ENCODE peak calls at places on chromosomes 1 and 21, in nine cellular contexts. One of them, this sample, is unnamed. For H3K4me1, the result is how much of the 10 kb centered on the place peaks cover.

GRCh38 chr21:37208056-37208705 is 59.0 kb downstream of the VPS26C start:
- DNase-seq in OCI-LY7: no peak
- DNase-seq in CD8-positive, alpha-beta T cell: no peak
- DNase-seq in body of pancreas: peak
- DNase-seq in sigmoid colon: no peak
- DNase-seq in PC-3: no peak
- DNase-seq in mucosa of descending colon: peak
- DNase-seq in adrenal gland: peak
- DNase-seq in NT2/D1: no peak
- DNase-seq in this sample: peak

GRCh38 chr1:30286241-30286983 is 437.0 kb downstream of the MATN1 start:
- DNase-seq in body of pancreas: no peak
- DNase-seq in adrenal gland: no peak
- DNase-seq in mucosa of descending colon: no peak
- DNase-seq in sigmoid colon: no peak
- DNase-seq in OCI-LY7: no peak
- DNase-seq in NT2/D1: no peak
- DNase-seq in CD8-positive, alpha-beta T cell: no peak
- DNase-seq in PC-3: no peak
- DNase-seq in this sample: no peak

GRCh38 chr1:110787328-110788071 is 85.4 kb upstream of the CD53 start:
- DNase-seq in adrenal gland: no peak
- DNase-seq in body of pancreas: no peak
- DNase-seq in mucosa of descending colon: peak
- DNase-seq in CD8-positive, alpha-beta T cell: peak
- DNase-seq in NT2/D1: no peak
- DNase-seq in PC-3: no peak
- DNase-seq in OCI-LY7: peak
- DNase-seq in sigmoid colon: no peak
- DNase-seq in this sample: no peak

GRCh38 chr1:55070765-55071164 is 31.4 kb downstream of the PCSK9 start:
- DNase-seq in NT2/D1: no peak
- DNase-seq in OCI-LY7: no peak
- DNase-seq in PC-3: no peak
- DNase-seq in body of pancreas: no peak
- DNase-seq in adrenal gland: no peak
- DNase-seq in sigmoid colon: no peak
- DNase-seq in mucosa of descending colon: peak
- DNase-seq in CD8-positive, alpha-beta T cell: no peak
- DNase-seq in this sample: no peak

GRCh38 chr1:220804202-220804586 is 17.5 kb downstream of the MTARC1 start:
- DNase-seq in adrenal gland: no peak
- DNase-seq in NT2/D1: no peak
- DNase-seq in body of pancreas: no peak
- DNase-seq in OCI-LY7: no peak
- DNase-seq in mucosa of descending colon: no peak
- DNase-seq in PC-3: no peak
- DNase-seq in CD8-positive, alpha-beta T cell: no peak
- DNase-seq in sigmoid colon: no peak
- DNase-seq in this sample: no peak

GRCh38 chr1:2937805-2938204 is 83.5 kb upstream of the ACTRT2 start:
- DNase-seq in sigmoid colon: no peak
- DNase-seq in OCI-LY7: no peak
- DNase-seq in NT2/D1: no peak
- DNase-seq in mucosa of descending colon: peak
- DNase-seq in adrenal gland: no peak
- DNase-seq in PC-3: no peak
- DNase-seq in body of pancreas: no peak
- DNase-seq in CD8-positive, alpha-beta T cell: no peak
- DNase-seq in this sample: no peak

GRCh38 chr21:38349111-38349746 is 92.4 kb downstream of the KCNJ15 start:
- DNase-seq in body of pancreas: no peak
- DNase-seq in OCI-LY7: no peak
- DNase-seq in adrenal gland: no peak
- DNase-seq in PC-3: no peak
- DNase-seq in mucosa of descending colon: no peak
- DNase-seq in sigmoid colon: no peak
- DNase-seq in NT2/D1: no peak
- DNase-seq in CD8-positive, alpha-beta T cell: no peak
- DNase-seq in this sample: no peak

GRCh38 chr1:26213335-26213905 is 20.6 kb upstream of the CEP85 start:
- DNase-seq in OCI-LY7: no peak
- DNase-seq in mucosa of descending colon: no peak
- DNase-seq in CD8-positive, alpha-beta T cell: no peak
- DNase-seq in sigmoid colon: no peak
- DNase-seq in body of pancreas: no peak
- DNase-seq in adrenal gland: no peak
- DNase-seq in PC-3: no peak
- DNase-seq in NT2/D1: no peak
- DNase-seq in this sample: no peak

GRCh38 chr1:217526636-217527035 is 104.3 kb downstream of the GPATCH2 start:
- DNase-seq in PC-3: peak
- DNase-seq in CD8-positive, alpha-beta T cell: no peak
- DNase-seq in adrenal gland: no peak
- DNase-seq in sigmoid colon: no peak
- DNase-seq in body of pancreas: no peak
- DNase-seq in mucosa of descending colon: no peak
- DNase-seq in NT2/D1: no peak
- DNase-seq in OCI-LY7: no peak
- DNase-seq in this sample: no peak

GRCh38 chr1:162629651-162630050 is 2.6 kb upstream of the DDR2 start:
- DNase-seq in OCI-LY7: no peak
- DNase-seq in NT2/D1: no peak
- DNase-seq in adrenal gland: no peak
- DNase-seq in body of pancreas: no peak
- DNase-seq in mucosa of descending colon: no peak
- DNase-seq in sigmoid colon: no peak
- DNase-seq in PC-3: no peak
- DNase-seq in CD8-positive, alpha-beta T cell: no peak
- DNase-seq in this sample: no peak

GRCh38 chr1:56908619-56909340 is 54.2 kb downstream of the C8A start:
- DNase-seq in adrenal gland: no peak
- DNase-seq in OCI-LY7: no peak
- DNase-seq in NT2/D1: no peak
- DNase-seq in body of pancreas: no peak
- DNase-seq in PC-3: no peak
- DNase-seq in sigmoid colon: no peak
- DNase-seq in CD8-positive, alpha-beta T cell: no peak
- DNase-seq in mucosa of descending colon: no peak
- DNase-seq in this sample: no peak

GRCh38 chr1:58881471-58881994 is 97.7 kb upstream of the JUN start:
- DNase-seq in PC-3: peak
- DNase-seq in OCI-LY7: no peak
- DNase-seq in NT2/D1: no peak
- DNase-seq in body of pancreas: peak
- DNase-seq in CD8-positive, alpha-beta T cell: no peak
- DNase-seq in mucosa of descending colon: peak
- DNase-seq in adrenal gland: peak
- DNase-seq in sigmoid colon: peak
- DNase-seq in this sample: no peak

GRCh38 chr1:80498673-80499072 is 1302.1 kb upstream of the ADGRL2 start:
- DNase-seq in body of pancreas: no peak
- DNase-seq in adrenal gland: no peak
- DNase-seq in OCI-LY7: no peak
- DNase-seq in CD8-positive, alpha-beta T cell: no peak
- DNase-seq in mucosa of descending colon: no peak
- DNase-seq in NT2/D1: no peak
- DNase-seq in sigmoid colon: no peak
- DNase-seq in PC-3: no peak
- DNase-seq in this sample: no peak

GRCh38 chr1:167484726-167485125 is 33.6 kb downstream of the CD247 start:
- DNase-seq in sigmoid colon: no peak
- DNase-seq in adrenal gland: no peak
- DNase-seq in NT2/D1: no peak
- DNase-seq in mucosa of descending colon: no peak
- DNase-seq in body of pancreas: no peak
- DNase-seq in OCI-LY7: no peak
- DNase-seq in PC-3: no peak
- DNase-seq in CD8-positive, alpha-beta T cell: no peak
- DNase-seq in this sample: no peak

GRCh38 chr1:167488786-167489185 is 29.5 kb downstream of the CD247 start:
- DNase-seq in mucosa of descending colon: no peak
- DNase-seq in PC-3: no peak
- DNase-seq in CD8-positive, alpha-beta T cell: no peak
- DNase-seq in NT2/D1: no peak
- DNase-seq in OCI-LY7: no peak
- DNase-seq in adrenal gland: no peak
- DNase-seq in body of pancreas: no peak
- DNase-seq in sigmoid colon: no peak
- DNase-seq in this sample: no peak

GRCh38 chr1:167486090-167486824 is 32.1 kb downstream of the CD247 start:
- DNase-seq in adrenal gland: no peak
- DNase-seq in OCI-LY7: no peak
- DNase-seq in PC-3: no peak
- DNase-seq in CD8-positive, alpha-beta T cell: no peak
- DNase-seq in mucosa of descending colon: no peak
- DNase-seq in body of pancreas: peak
- DNase-seq in sigmoid colon: no peak
- DNase-seq in NT2/D1: no peak
- DNase-seq in this sample: no peak

GRCh38 chr1:167489581-167490340 is 28.6 kb downstream of the CD247 start:
- DNase-seq in sigmoid colon: no peak
- DNase-seq in OCI-LY7: no peak
- DNase-seq in mucosa of descending colon: no peak
- DNase-seq in CD8-positive, alpha-beta T cell: no peak
- DNase-seq in adrenal gland: no peak
- DNase-seq in NT2/D1: peak
- DNase-seq in body of pancreas: no peak
- DNase-seq in PC-3: no peak
- DNase-seq in this sample: no peak

GRCh38 chr1:167487614-167488013 is 30.7 kb downstream of the CD247 start:
- DNase-seq in sigmoid colon: no peak
- DNase-seq in OCI-LY7: no peak
- DNase-seq in NT2/D1: no peak
- DNase-seq in mucosa of descending colon: no peak
- DNase-seq in PC-3: no peak
- DNase-seq in CD8-positive, alpha-beta T cell: no peak
- DNase-seq in body of pancreas: no peak
- DNase-seq in adrenal gland: no peak
- DNase-seq in this sample: no peak
- H3K4me1 ChIP-seq in sigmoid colon: under half
- H3K4me1 ChIP-seq in OCI-LY7: under half
- H3K4me1 ChIP-seq in NT2/D1: under half
- H3K4me1 ChIP-seq in mucosa of descending colon: under half
- H3K4me1 ChIP-seq in PC-3: under half
- H3K4me1 ChIP-seq in CD8-positive, alpha-beta T cell: half or more
- H3K4me1 ChIP-seq in body of pancreas: under half
- H3K4me1 ChIP-seq in adrenal gland: under half
- H3K4me1 ChIP-seq in this sample: under half

GRCh38 chr1:158179301-158180041 is 1.2 kb upstream of the CD1D start:
- DNase-seq in NT2/D1: no peak
- DNase-seq in body of pancreas: no peak
- DNase-seq in PC-3: no peak
- DNase-seq in sigmoid colon: no peak
- DNase-seq in OCI-LY7: peak
- DNase-seq in CD8-positive, alpha-beta T cell: no peak
- DNase-seq in adrenal gland: no peak
- DNase-seq in mucosa of descending colon: no peak
- DNase-seq in this sample: no peak

GRCh38 chr1:158177705-158178450 is 2.8 kb upstream of the CD1D start:
- DNase-seq in PC-3: peak
- DNase-seq in OCI-LY7: peak
- DNase-seq in CD8-positive, alpha-beta T cell: no peak
- DNase-seq in NT2/D1: peak
- DNase-seq in adrenal gland: peak
- DNase-seq in sigmoid colon: peak
- DNase-seq in mucosa of descending colon: peak
- DNase-seq in body of pancreas: peak
- DNase-seq in this sample: peak

GRCh38 chr1:158181577-158181922 is 855 bp downstream of the CD1D start:
- DNase-seq in sigmoid colon: no peak
- DNase-seq in adrenal gland: no peak
- DNase-seq in PC-3: no peak
- DNase-seq in CD8-positive, alpha-beta T cell: no peak
- DNase-seq in NT2/D1: no peak
- DNase-seq in mucosa of descending colon: no peak
- DNase-seq in OCI-LY7: no peak
- DNase-seq in body of pancreas: no peak
- DNase-seq in this sample: no peak

GRCh38 chr1:158180741-158181576 is at the start of gene CD1D:
- DNase-seq in sigmoid colon: peak
- DNase-seq in adrenal gland: peak
- DNase-seq in body of pancreas: peak
- DNase-seq in PC-3: no peak
- DNase-seq in CD8-positive, alpha-beta T cell: no peak
- DNase-seq in NT2/D1: peak
- DNase-seq in mucosa of descending colon: peak
- DNase-seq in OCI-LY7: peak
- DNase-seq in this sample: no peak

GRCh38 chr1:158176399-158176798 is 4.3 kb upstream of the CD1D start:
- DNase-seq in adrenal gland: no peak
- DNase-seq in CD8-positive, alpha-beta T cell: no peak
- DNase-seq in mucosa of descending colon: no peak
- DNase-seq in OCI-LY7: peak
- DNase-seq in PC-3: no peak
- DNase-seq in sigmoid colon: no peak
- DNase-seq in body of pancreas: no peak
- DNase-seq in NT2/D1: no peak
- DNase-seq in this sample: no peak
- H3K4me1 ChIP-seq in adrenal gland: under half
- H3K4me1 ChIP-seq in CD8-positive, alpha-beta T cell: under half
- H3K4me1 ChIP-seq in mucosa of descending colon: under half
- H3K4me1 ChIP-seq in OCI-LY7: half or more
- H3K4me1 ChIP-seq in PC-3: under half
- H3K4me1 ChIP-seq in sigmoid colon: under half
- H3K4me1 ChIP-seq in body of pancreas: under half
- H3K4me1 ChIP-seq in NT2/D1: under half
- H3K4me1 ChIP-seq in this sample: under half

DNA sequence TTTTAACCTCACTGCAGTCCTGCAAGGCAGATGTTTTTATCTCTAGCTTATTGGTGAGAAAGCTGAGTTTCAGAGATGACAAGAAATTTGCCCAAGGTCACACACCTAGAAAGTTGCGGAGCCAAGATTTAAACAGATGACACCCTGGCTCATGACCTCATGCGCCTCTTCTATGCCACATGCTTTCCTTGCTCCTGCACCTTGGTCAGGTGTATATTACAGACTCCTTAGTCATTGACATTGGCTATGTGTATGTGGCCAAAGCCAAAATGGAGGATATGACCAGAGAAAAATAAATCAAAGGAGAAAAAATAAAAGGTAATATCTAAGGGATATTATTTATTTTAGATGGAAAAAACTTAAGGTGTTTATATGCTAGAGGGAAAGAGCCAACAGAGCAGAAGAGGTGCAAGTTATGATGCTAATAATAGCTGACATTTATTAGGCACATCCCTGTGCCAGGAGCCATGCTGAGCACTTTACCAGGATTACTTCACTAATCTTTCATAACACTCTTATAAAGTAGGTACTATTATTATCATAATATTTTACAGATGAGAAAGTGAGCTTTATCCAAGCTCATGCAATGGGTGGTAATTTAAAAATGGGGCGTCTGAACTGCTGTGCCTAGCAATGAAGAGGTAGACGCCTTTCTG is 13.8 kb upstream of the MYOC start:
- DNase-seq in adrenal gland: no peak
- DNase-seq in NT2/D1: no peak
- DNase-seq in CD8-positive, alpha-beta T cell: no peak
- DNase-seq in PC-3: no peak
- DNase-seq in OCI-LY7: no peak
- DNase-seq in mucosa of descending colon: no peak
- DNase-seq in body of pancreas: no peak
- DNase-seq in sigmoid colon: peak
- DNase-seq in this sample: no peak
- H3K4me1 ChIP-seq in adrenal gland: under half
- H3K4me1 ChIP-seq in NT2/D1: under half
- H3K4me1 ChIP-seq in CD8-positive, alpha-beta T cell: under half
- H3K4me1 ChIP-seq in PC-3: under half
- H3K4me1 ChIP-seq in OCI-LY7: under half
- H3K4me1 ChIP-seq in mucosa of descending colon: under half
- H3K4me1 ChIP-seq in body of pancreas: under half
- H3K4me1 ChIP-seq in sigmoid colon: under half
- H3K4me1 ChIP-seq in this sample: under half

GRCh38 chr1:17587693-17588047 is 48.2 kb downstream of the ARHGEF10L start:
- DNase-seq in adrenal gland: no peak
- DNase-seq in OCI-LY7: no peak
- DNase-seq in NT2/D1: peak
- DNase-seq in PC-3: peak
- DNase-seq in sigmoid colon: no peak
- DNase-seq in CD8-positive, alpha-beta T cell: no peak
- DNase-seq in mucosa of descending colon: no peak
- DNase-seq in body of pancreas: no peak
- DNase-seq in this sample: no peak
- H3K4me1 ChIP-seq in adrenal gland: under half
- H3K4me1 ChIP-seq in OCI-LY7: under half
- H3K4me1 ChIP-seq in NT2/D1: under half
- H3K4me1 ChIP-seq in PC-3: under half
- H3K4me1 ChIP-seq in sigmoid colon: half or more
- H3K4me1 ChIP-seq in CD8-positive, alpha-beta T cell: under half
- H3K4me1 ChIP-seq in mucosa of descending colon: under half
- H3K4me1 ChIP-seq in body of pancreas: half or more
- H3K4me1 ChIP-seq in this sample: under half

This sample was measured in prostate gland.